ENCODE peak calls at places on chromosomes 5 and 9, in eight cellular contexts. One of them, this sample, is unnamed.
A peak's percentile ranks its signal among the peaks of the same experiment; 100 is the strongest.

GRCh38 chr5:14109771-14110170 is 33.4 kb upstream of the TRIO start:
- DNase-seq in HCT116: no peak
- DNase-seq in Peyer's patch: no peak
- DNase-seq in dorsolateral prefrontal cortex: no peak
- DNase-seq in CD4-positive, alpha-beta T cell: no peak
- DNase-seq in sigmoid colon: no peak
- DNase-seq in GM12865: no peak
- DNase-seq in NCI-H1417: no peak
- DNase-seq in this sample: no peak

GRCh38 chr9:69931340-69931739 is 110.7 kb downstream of the CFAP95 start:
- DNase-seq in HCT116: no peak
- DNase-seq in Peyer's patch: no peak
- DNase-seq in dorsolateral prefrontal cortex: no peak
- DNase-seq in CD4-positive, alpha-beta T cell: no peak
- DNase-seq in sigmoid colon: no peak
- DNase-seq in GM12865: no peak
- DNase-seq in NCI-H1417: peak; percentile 10
- DNase-seq in this sample: peak; percentile 3

GRCh38 chr5:93039888-93040287 is 541.1 kb downstream of the NR2F1-AS1 start:
- DNase-seq in HCT116: no peak
- DNase-seq in Peyer's patch: no peak
- DNase-seq in dorsolateral prefrontal cortex: no peak
- DNase-seq in CD4-positive, alpha-beta T cell: no peak
- DNase-seq in sigmoid colon: no peak
- DNase-seq in GM12865: no peak
- DNase-seq in NCI-H1417: no peak
- DNase-seq in this sample: peak; percentile 83

GRCh38 chr5:124871299-124871698 is 124.9 kb upstream of the ZNF608 start:
- DNase-seq in HCT116: no peak
- DNase-seq in Peyer's patch: no peak
- DNase-seq in dorsolateral prefrontal cortex: no peak
- DNase-seq in CD4-positive, alpha-beta T cell: no peak
- DNase-seq in sigmoid colon: no peak
- DNase-seq in GM12865: no peak
- DNase-seq in NCI-H1417: no peak
- DNase-seq in this sample: no peak

GRCh38 chr5:135196483-135196882 is 162.5 kb upstream of the PITX1 start:
- DNase-seq in HCT116: no peak
- DNase-seq in Peyer's patch: no peak
- DNase-seq in dorsolateral prefrontal cortex: no peak
- DNase-seq in CD4-positive, alpha-beta T cell: no peak
- DNase-seq in sigmoid colon: no peak
- DNase-seq in GM12865: no peak
- DNase-seq in NCI-H1417: no peak
- DNase-seq in this sample: no peak

GRCh38 chr5:143828710-143829109 is 16.7 kb downstream of the HMHB1 start:
- DNase-seq in HCT116: no peak
- DNase-seq in Peyer's patch: no peak
- DNase-seq in dorsolateral prefrontal cortex: no peak
- DNase-seq in CD4-positive, alpha-beta T cell: no peak
- DNase-seq in sigmoid colon: no peak
- DNase-seq in GM12865: peak; percentile 55
- DNase-seq in NCI-H1417: no peak
- DNase-seq in this sample: no peak

GRCh38 chr5:112097768-112098167 is 321.3 kb downstream of the EPB41L4A start:
- DNase-seq in HCT116: no peak
- DNase-seq in Peyer's patch: no peak
- DNase-seq in dorsolateral prefrontal cortex: no peak
- DNase-seq in CD4-positive, alpha-beta T cell: no peak
- DNase-seq in sigmoid colon: no peak
- DNase-seq in GM12865: no peak
- DNase-seq in NCI-H1417: no peak
- DNase-seq in this sample: no peak

GRCh38 chr5:92237896-92238295 is 854.8 kb upstream of the ARRDC3 start:
- DNase-seq in HCT116: no peak
- DNase-seq in Peyer's patch: no peak
- DNase-seq in dorsolateral prefrontal cortex: no peak
- DNase-seq in CD4-positive, alpha-beta T cell: no peak
- DNase-seq in sigmoid colon: no peak
- DNase-seq in GM12865: no peak
- DNase-seq in NCI-H1417: no peak
- DNase-seq in this sample: no peak

GRCh38 chr5:173020643-173021042 is 35.5 kb upstream of the CREBRF start:
- DNase-seq in HCT116: no peak
- DNase-seq in Peyer's patch: peak; percentile 25
- DNase-seq in dorsolateral prefrontal cortex: peak; percentile 78
- DNase-seq in CD4-positive, alpha-beta T cell: no peak
- DNase-seq in sigmoid colon: peak; percentile 77
- DNase-seq in GM12865: no peak
- DNase-seq in NCI-H1417: no peak
- DNase-seq in this sample: no peak

GRCh38 chr5:150178262-150178661 is 11.6 kb upstream of the SLC6A7 start:
- DNase-seq in HCT116: no peak
- DNase-seq in Peyer's patch: peak; percentile 78
- DNase-seq in dorsolateral prefrontal cortex: no peak
- DNase-seq in CD4-positive, alpha-beta T cell: no peak
- DNase-seq in sigmoid colon: no peak
- DNase-seq in GM12865: no peak
- DNase-seq in NCI-H1417: no peak
- DNase-seq in this sample: no peak

GRCh38 chr5:169223595-169223953 is 77.4 kb downstream of the SLIT3 start:
- DNase-seq in HCT116: no peak
- DNase-seq in Peyer's patch: no peak
- DNase-seq in dorsolateral prefrontal cortex: no peak
- DNase-seq in CD4-positive, alpha-beta T cell: no peak
- DNase-seq in sigmoid colon: no peak
- DNase-seq in GM12865: no peak
- DNase-seq in NCI-H1417: no peak
- DNase-seq in this sample: no peak

GRCh38 chr9:91886433-91887031 is 63.5 kb downstream of the ROR2 start:
- DNase-seq in HCT116: no peak
- DNase-seq in Peyer's patch: no peak
- DNase-seq in dorsolateral prefrontal cortex: no peak
- DNase-seq in CD4-positive, alpha-beta T cell: no peak
- DNase-seq in sigmoid colon: no peak
- DNase-seq in GM12865: no peak
- DNase-seq in NCI-H1417: no peak
- DNase-seq in this sample: no peak

GRCh38 chr5:136710834-136711233 is 345.5 kb upstream of the TRPC7 start:
- DNase-seq in HCT116: no peak
- DNase-seq in Peyer's patch: no peak
- DNase-seq in dorsolateral prefrontal cortex: no peak
- DNase-seq in CD4-positive, alpha-beta T cell: no peak
- DNase-seq in sigmoid colon: no peak
- DNase-seq in GM12865: no peak
- DNase-seq in NCI-H1417: no peak
- DNase-seq in this sample: no peak

GRCh38 chr5:172420215-172420934 is 34.0 kb downstream of the SH3PXD2B start:
- DNase-seq in HCT116: peak; percentile 60
- DNase-seq in Peyer's patch: peak; percentile 89
- DNase-seq in dorsolateral prefrontal cortex: peak; percentile 68
- DNase-seq in CD4-positive, alpha-beta T cell: no peak
- DNase-seq in sigmoid colon: peak; percentile 93
- DNase-seq in GM12865: peak; percentile 86
- DNase-seq in NCI-H1417: no peak
- DNase-seq in this sample: peak; percentile 91

GRCh38 chr5:73232266-73233041 is 59.5 kb downstream of the TMEM174 start:
- DNase-seq in HCT116: no peak
- DNase-seq in Peyer's patch: no peak
- DNase-seq in dorsolateral prefrontal cortex: no peak
- DNase-seq in CD4-positive, alpha-beta T cell: no peak
- DNase-seq in sigmoid colon: no peak
- DNase-seq in GM12865: no peak
- DNase-seq in NCI-H1417: no peak
- DNase-seq in this sample: no peak

GRCh38 chr9:114691046-114691955 is 9.3 kb upstream of the TEX48 start:
- DNase-seq in HCT116: peak; percentile 85
- DNase-seq in Peyer's patch: no peak
- DNase-seq in dorsolateral prefrontal cortex: peak; percentile 32
- DNase-seq in CD4-positive, alpha-beta T cell: peak; percentile 52
- DNase-seq in sigmoid colon: no peak
- DNase-seq in GM12865: peak; percentile 82
- DNase-seq in NCI-H1417: no peak
- DNase-seq in this sample: no peak

GRCh38 chr9:113621309-113621791 is 157.8 kb downstream of the RGS3 start:
- DNase-seq in HCT116: no peak
- DNase-seq in Peyer's patch: peak; percentile 55
- DNase-seq in dorsolateral prefrontal cortex: no peak
- DNase-seq in CD4-positive, alpha-beta T cell: no peak
- DNase-seq in sigmoid colon: peak; percentile 89
- DNase-seq in GM12865: no peak
- DNase-seq in NCI-H1417: no peak
- DNase-seq in this sample: no peak

GRCh38 chr9:73269430-73270101 is 117.9 kb downstream of the ANXA1 start:
- DNase-seq in HCT116: peak; percentile 6
- DNase-seq in Peyer's patch: no peak
- DNase-seq in dorsolateral prefrontal cortex: no peak
- DNase-seq in CD4-positive, alpha-beta T cell: no peak
- DNase-seq in sigmoid colon: no peak
- DNase-seq in GM12865: peak; percentile 31
- DNase-seq in NCI-H1417: no peak
- DNase-seq in this sample: peak; percentile 11

GRCh38 chr5:131252824-131253171 is 11.1 kb upstream of the CDC42SE2 start:
- DNase-seq in HCT116: no peak
- DNase-seq in Peyer's patch: peak; percentile 95
- DNase-seq in dorsolateral prefrontal cortex: peak; percentile 42
- DNase-seq in CD4-positive, alpha-beta T cell: peak; percentile 66
- DNase-seq in sigmoid colon: peak; percentile 70
- DNase-seq in GM12865: peak; percentile 94
- DNase-seq in NCI-H1417: no peak
- DNase-seq in this sample: no peak

GRCh38 chr9:104869801-104870200 is 58.2 kb downstream of the ABCA1 start:
- DNase-seq in HCT116: no peak
- DNase-seq in Peyer's patch: no peak
- DNase-seq in dorsolateral prefrontal cortex: no peak
- DNase-seq in CD4-positive, alpha-beta T cell: no peak
- DNase-seq in sigmoid colon: no peak
- DNase-seq in GM12865: no peak
- DNase-seq in NCI-H1417: no peak
- DNase-seq in this sample: no peak

GRCh38 chr9:89013660-89014059 is 22.4 kb downstream of the S1PR3 start:
- DNase-seq in HCT116: no peak
- DNase-seq in Peyer's patch: no peak
- DNase-seq in dorsolateral prefrontal cortex: no peak
- DNase-seq in CD4-positive, alpha-beta T cell: no peak
- DNase-seq in sigmoid colon: no peak
- DNase-seq in GM12865: no peak
- DNase-seq in NCI-H1417: no peak
- DNase-seq in this sample: no peak

GRCh38 chr5:9699681-9700080 is 69.5 kb upstream of the TAS2R1 start:
- DNase-seq in HCT116: no peak
- DNase-seq in Peyer's patch: no peak
- DNase-seq in dorsolateral prefrontal cortex: no peak
- DNase-seq in CD4-positive, alpha-beta T cell: no peak
- DNase-seq in sigmoid colon: no peak
- DNase-seq in GM12865: no peak
- DNase-seq in NCI-H1417: no peak
- DNase-seq in this sample: no peak

GRCh38 chr5:5939724-5940370 is 438.5 kb downstream of the MED10 start:
- DNase-seq in HCT116: no peak
- DNase-seq in Peyer's patch: no peak
- DNase-seq in dorsolateral prefrontal cortex: no peak
- DNase-seq in CD4-positive, alpha-beta T cell: no peak
- DNase-seq in sigmoid colon: no peak
- DNase-seq in GM12865: no peak
- DNase-seq in NCI-H1417: no peak
- DNase-seq in this sample: no peak

GRCh38 chr5:141050622-141051525 is at the start of gene PCDHB1:
- DNase-seq in HCT116: no peak
- DNase-seq in Peyer's patch: no peak
- DNase-seq in dorsolateral prefrontal cortex: no peak
- DNase-seq in CD4-positive, alpha-beta T cell: no peak
- DNase-seq in sigmoid colon: no peak
- DNase-seq in GM12865: no peak
- DNase-seq in NCI-H1417: peak; percentile 60
- DNase-seq in this sample: peak; percentile 10

This sample was measured in T47D.